ENCODE peak calls at places on chromosomes 2 and 18, in four cellular contexts. P is ovary, E is transverse colon, N is body of pancreas. H is an unnamed sample. For H3K27me3 and H3K4me1, the result is how much of the 10 kb centered on the place peaks cover.

GRCh38 chr2:70035344-70035844 is 51.9 kb upstream of the PCBP1 start:
- DNase-seq in P (no peak), E (no peak), N (no peak), H (no peak)

GRCh38 chr2:227655454-227655853 is 11.2 kb upstream of the SCYGR5 start:
- DNase-seq in P (no peak), E (no peak), N (no peak), H (no peak)

GRCh38 chr2:196160101-196160500 is 11.3 kb downstream of the STK17B start:
- DNase-seq in P (no peak), E (peak), N (no peak), H (no peak)

GRCh38 chr2:501130-501529 is 176.1 kb downstream of the TMEM18 start:
- DNase-seq in P (no peak), E (no peak), N (no peak), H (no peak)

GRCh38 chr18:3062798-3063563 is 50.0 kb upstream of the LPIN2 start:
- DNase-seq in P (peak), E (peak), N (peak), H (peak)

GRCh38 chr2:241925277-241925676 is 55.7 kb downstream of the RTP5 start:
- DNase-seq in P (no peak), E (no peak), N (peak), H (no peak)

GRCh38 chr2:97654791-97655190 is 8.9 kb downstream of the COX5B start:
- DNase-seq in P (no peak), E (no peak), N (no peak), H (no peak)

GRCh38 chr2:153864022-153864421 is 7.7 kb upstream of the GALNT13 start:
- DNase-seq in P (no peak), E (no peak), N (no peak), H (no peak)

GRCh38 chr18:10564975-10565773 is 39.3 kb downstream of the NAPG start:
- DNase-seq in P (no peak), E (no peak), N (no peak), H (no peak)

GRCh38 chr2:220703279-220703678 is 868.8 kb downstream of the EPHA4 start:
- DNase-seq in P (no peak), E (no peak), N (no peak), H (no peak)

GRCh38 chr2:177353084-177353483 is 39.5 kb upstream of the AGPS start:
- DNase-seq in P (no peak), E (no peak), N (no peak), H (no peak)

GRCh38 chr18:23228102-23229051 is 93.1 kb downstream of the CABLES1 start:
- DNase-seq in P (no peak), E (peak), N (no peak), H (no peak)

GRCh38 chr2:218397502-218398436 is 1.9 kb upstream of the CTDSP1 start:
- DNase-seq in P (peak), E (peak), N (peak), H (no peak)

GRCh38 chr18:27244259-27244658 is 59.2 kb upstream of the CHST9 start:
- DNase-seq in P (no peak), E (no peak), N (no peak), H (no peak)

GRCh38 chr18:25650201-25650941 is 298.4 kb upstream of the ZNF521 start:
- DNase-seq in P (no peak), E (no peak), N (no peak), H (no peak)

GRCh38 chr2:204869142-204869823 is 324.0 kb downstream of the PARD3B start:
- DNase-seq in P (no peak), E (no peak), N (no peak), H (no peak)

GRCh38 chr2:218886461-218886947 is 5.9 kb downstream of the WNT10A start:
- DNase-seq in P (peak), E (peak), N (no peak), H (no peak)

GRCh38 chr2:65710356-65710755 is 278.0 kb upstream of the SPRED2 start:
- DNase-seq in P (no peak), E (no peak), N (no peak), H (no peak)

GRCh38 chr2:215451012-215451756 is 15.3 kb upstream of the FN1 start:
- DNase-seq in P (no peak), E (no peak), N (no peak), H (no peak)

GRCh38 chr2:227130636-227131035 is 33.4 kb downstream of the COL4A4 start:
- DNase-seq in P (no peak), E (no peak), N (no peak), H (no peak)

GRCh38 chr18:12470382-12471090 is 62.8 kb downstream of the PRELID3A start:
- DNase-seq in P (no peak), E (no peak), N (no peak), H (no peak)

GRCh38 chr2:181924336-181924735 is 32.8 kb downstream of the ITPRID2 start:
- DNase-seq in P (no peak), E (no peak), N (no peak), H (no peak)

GRCh38 chr18:28114472-28114871 is 62.5 kb downstream of the CDH2 start:
- DNase-seq in P (no peak), E (no peak), N (no peak), H (no peak)

GRCh38 chr18:62839874-62840713 is 124.8 kb downstream of the PHLPP1 start:
- DNase-seq in P (no peak), E (no peak), N (no peak), H (no peak)

GRCh38 chr18:77209587-77209986 is 40.1 kb upstream of the GALR1 start:
- DNase-seq in P (no peak), E (no peak), N (no peak), H (no peak)

GRCh38 chr2:71788601-71789240 is 335.4 kb downstream of the DYSF start:
- DNase-seq in P (no peak), E (no peak), N (no peak), H (no peak)

GRCh38 chr18:51801515-51801914 is 538.5 kb upstream of the DCC start:
- DNase-seq in P (no peak), E (no peak), N (no peak), H (no peak)

GRCh38 chr2:241773511-241774418 is 2.9 kb upstream of the GAL3ST2 start:
- DNase-seq in P (peak), E (peak), N (peak), H (no peak)

GRCh38 chr18:34971313-34971712 is 69.9 kb upstream of the MAPRE2 start:
- DNase-seq in P (no peak), E (no peak), N (no peak), H (no peak)

GRCh38 chr2:101704046-101704466 is 6.5 kb downstream of the MAP4K4 start:
- DNase-seq in P (no peak), E (no peak), N (no peak), H (no peak)

GRCh38 chr2:233075966-233076339 is 15.8 kb downstream of the INPP5D start:
- DNase-seq in P (no peak), E (peak), N (no peak), H (no peak)

GRCh38 chr2:22273853-22274252 is 1111.1 kb upstream of the KLHL29 start:
- DNase-seq in P (no peak), E (no peak), N (no peak), H (no peak)

GRCh38 chr2:218436992-218437391 is 18.1 kb downstream of the VIL1 start:
- DNase-seq in P (no peak), E (no peak), N (no peak), H (no peak)

GRCh38 chr2:122908134-122908533 is 1117.0 kb upstream of the CNTNAP5 start:
- DNase-seq in P (no peak), E (no peak), N (no peak), H (no peak)

GRCh38 chr2:105328281-105329196 is 996 bp downstream of the TGFBRAP1 start:
- DNase-seq in P (peak), E (peak), N (peak), H (no peak)

DNA sequence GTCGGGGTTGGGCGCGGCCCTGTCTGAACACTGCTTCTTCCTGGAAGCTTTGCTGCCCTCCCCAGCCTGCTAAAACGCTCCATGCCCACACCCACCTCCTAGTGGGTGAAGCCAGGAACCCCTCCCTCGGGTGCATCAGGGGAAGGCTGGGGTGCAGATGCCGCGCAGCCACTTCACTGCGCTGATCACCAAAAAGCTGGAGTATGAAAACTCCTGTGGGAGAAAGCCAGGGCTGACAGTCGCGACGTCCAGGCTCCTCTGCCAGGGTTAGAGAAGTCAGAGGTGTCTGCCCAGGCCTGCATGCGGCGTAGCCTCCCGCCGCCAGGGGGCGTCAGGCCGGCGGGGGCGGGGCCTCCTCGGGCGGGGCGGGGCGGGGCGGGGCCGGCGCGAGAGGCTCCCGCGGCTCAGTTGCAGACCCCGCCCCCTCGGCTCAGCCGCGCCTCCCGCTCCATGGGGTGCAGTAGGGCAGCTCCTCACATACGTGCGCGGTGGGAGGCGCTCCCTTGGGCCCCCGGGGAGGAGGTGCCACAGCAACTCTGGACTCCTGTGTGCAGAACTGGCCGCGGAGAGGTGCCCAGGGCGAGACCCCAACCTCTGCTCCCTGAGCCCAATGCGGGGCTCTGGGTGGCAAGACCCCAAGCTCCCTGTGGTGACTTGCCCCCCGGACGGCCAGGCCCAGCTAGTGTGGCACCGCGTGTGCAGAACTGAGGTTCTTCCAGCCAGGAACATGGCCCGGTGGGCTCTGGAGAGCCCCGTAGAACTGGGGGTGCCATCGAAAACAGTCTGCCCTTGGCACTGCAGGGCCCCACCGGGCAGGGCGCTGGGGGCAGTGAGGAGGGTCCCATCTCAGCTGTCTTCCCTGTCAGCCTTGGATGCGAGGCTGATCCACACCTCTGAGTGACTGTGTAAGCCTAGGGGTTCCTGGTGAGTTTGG is 1.8 kb upstream of the RNPEPL1 start:
- DNase-seq in P (peak), E (peak), N (peak), H (peak)
- TF ChIP-seq POLR2A in P (no peak), E (peak), N (peak), H (no peak)

GRCh38 chr18:37260367-37261093 is 305.1 kb downstream of the CELF4 start:
- DNase-seq in P (no peak), E (no peak), N (no peak), H (no peak)

GRCh38 chr18:37259711-37260110 is 305.9 kb downstream of the CELF4 start:
- DNase-seq in P (no peak), E (no peak), N (no peak), H (no peak)

GRCh38 chr18:37254973-37255372 is 310.6 kb downstream of the CELF4 start:
- DNase-seq in P (no peak), E (no peak), N (no peak), H (no peak)

GRCh38 chr18:37258819-37259218 is 306.8 kb downstream of the CELF4 start:
- DNase-seq in P (no peak), E (no peak), N (no peak), H (no peak)

GRCh38 chr18:37258131-37258530 is 307.5 kb downstream of the CELF4 start:
- DNase-seq in P (no peak), E (no peak), N (no peak), H (no peak)
- H3K27me3 ChIP-seq in P (under half), E (half or more), N (under half), H (half or more)

GRCh38 chr18:58908006-58908405 is 43.3 kb downstream of the ZNF532 start:
- DNase-seq in P (no peak), E (no peak), N (no peak), H (no peak)

GRCh38 chr18:58911241-58911640 is 46.6 kb downstream of the ZNF532 start:
- DNase-seq in P (no peak), E (no peak), N (no peak), H (no peak)

GRCh38 chr18:58915006-58915799 is 50.5 kb downstream of the ZNF532 start:
- DNase-seq in P (no peak), E (no peak), N (no peak), H (no peak)

GRCh38 chr18:58909521-58909920 is 44.8 kb downstream of the ZNF532 start:
- DNase-seq in P (no peak), E (no peak), N (no peak), H (no peak)

GRCh38 chr18:58911766-58912165 is 47.1 kb downstream of the ZNF532 start:
- DNase-seq in P (no peak), E (no peak), N (no peak), H (no peak)
- H3K4me1 ChIP-seq in P (under half), E (under half), N (under half), H (under half)

DNA sequence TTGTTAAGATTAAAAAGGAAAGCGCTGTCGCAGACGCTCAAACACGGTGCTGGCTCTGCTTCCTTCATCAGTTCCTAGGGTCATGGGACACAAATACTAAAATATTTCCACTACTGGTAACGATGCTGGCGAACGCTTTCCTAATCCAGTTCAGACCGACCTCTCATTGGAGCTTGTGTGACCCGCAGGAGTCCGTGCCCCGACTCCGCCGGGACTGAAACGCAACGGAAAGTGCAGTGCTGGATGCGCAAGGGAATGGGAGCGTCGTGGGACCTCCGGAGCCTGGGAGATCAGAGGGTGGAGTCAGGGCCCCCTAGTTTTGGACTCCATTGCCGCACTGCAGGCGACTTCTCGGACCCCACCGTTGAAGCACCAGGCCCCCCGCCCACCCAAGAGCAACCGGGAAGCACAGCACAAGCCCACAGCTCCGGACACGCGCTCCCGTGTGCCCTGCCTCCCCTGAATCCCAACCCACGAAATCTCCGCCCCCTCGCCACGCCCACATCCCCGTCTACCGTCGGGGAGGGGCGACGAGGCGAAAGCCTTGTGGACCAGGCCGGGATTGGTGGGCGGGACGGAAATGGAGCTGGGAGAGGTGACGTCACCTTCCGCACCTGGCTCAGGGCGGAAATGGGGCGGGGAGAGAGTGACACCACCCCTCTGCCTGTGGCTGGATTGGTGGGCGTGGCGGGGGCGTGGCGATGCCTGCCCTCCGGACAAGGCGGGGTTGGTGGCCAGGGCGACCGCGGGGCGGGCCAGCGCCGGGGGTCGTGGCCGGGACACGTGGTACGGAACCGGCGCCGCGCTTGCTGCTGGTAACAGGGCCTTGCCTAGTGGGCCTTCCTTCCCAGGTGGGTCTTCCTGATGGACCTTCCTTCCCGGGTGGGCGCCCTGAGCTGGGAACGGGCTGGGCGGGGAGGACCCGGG is at the start of gene CNDP2:
- DNase-seq in P (peak), E (peak), N (peak), H (peak)
- TF ChIP-seq POLR2A in P (peak), E (peak), N (peak), H (peak)

DNA sequence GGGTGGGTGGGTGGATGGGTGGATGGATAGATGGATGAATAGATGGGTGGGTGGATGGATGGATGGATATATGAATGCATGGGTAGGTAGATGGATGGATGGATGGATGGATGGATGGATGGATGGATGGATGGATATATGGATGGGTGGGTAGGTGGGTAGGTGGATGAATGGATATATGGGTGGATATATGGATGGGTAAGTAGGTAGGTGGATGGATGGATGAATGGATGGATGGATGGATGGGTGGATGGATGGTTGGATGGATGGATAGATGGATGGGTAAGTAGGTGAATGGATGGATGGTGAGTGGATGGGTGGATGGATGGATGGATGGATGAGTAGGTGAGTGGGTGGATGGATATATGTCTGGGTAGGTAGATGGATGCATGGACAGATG is 36.1 kb downstream of the MCFD2 start:
- DNase-seq in P (no peak), E (no peak), N (no peak), H (no peak)
- H3K27me3 ChIP-seq in P (under half), E (under half), N (under half), H (under half)

GRCh38 chr2:37649518-37649917 is 21.9 kb downstream of the CDC42EP3 start:
- DNase-seq in P (no peak), E (no peak), N (no peak), H (no peak)

GRCh38 chr2:37650548-37651101 is 20.8 kb downstream of the CDC42EP3 start:
- DNase-seq in P (no peak), E (no peak), N (no peak), H (no peak)

GRCh38 chr2:37645836-37646235 is 25.6 kb downstream of the CDC42EP3 start:
- DNase-seq in P (no peak), E (no peak), N (no peak), H (no peak)

GRCh38 chr2:37647941-37648315 is 23.5 kb downstream of the CDC42EP3 start:
- DNase-seq in P (no peak), E (no peak), N (no peak), H (no peak)

DNA sequence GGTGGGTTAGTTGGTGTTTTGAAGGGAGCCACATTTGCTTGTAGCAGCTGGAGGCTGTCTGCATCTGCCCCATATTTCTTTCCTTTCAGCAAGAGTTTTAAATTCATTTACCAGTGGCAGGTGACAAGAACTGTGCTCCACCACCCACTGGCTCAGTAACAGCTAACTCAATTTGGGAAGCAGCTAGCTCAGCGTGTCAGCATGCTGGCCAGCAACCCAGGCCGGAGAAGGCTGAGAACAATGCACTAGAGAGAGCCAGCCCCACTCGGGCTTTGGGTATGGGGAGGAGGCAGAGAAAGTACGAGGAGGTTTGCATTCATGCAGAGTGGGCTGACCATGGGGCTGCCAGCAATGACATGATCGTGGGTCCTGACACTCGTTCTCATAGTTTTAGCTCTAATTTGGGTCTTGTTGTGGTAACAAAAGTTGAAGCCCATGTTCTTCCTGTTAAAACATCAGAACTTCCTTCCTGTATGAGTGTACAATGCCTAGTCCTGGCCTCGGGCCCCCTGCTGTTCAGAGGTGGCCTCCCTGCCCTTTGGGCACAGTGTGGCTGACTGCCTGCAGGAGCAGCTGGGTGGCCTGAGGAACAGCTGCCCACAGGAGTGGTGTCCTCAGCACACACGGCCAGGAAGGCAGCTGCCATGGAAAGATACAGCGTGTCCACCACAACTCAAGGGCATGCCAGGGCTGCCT is 23.0 kb downstream of the CDC42EP3 start:
- DNase-seq in P (no peak), E (peak), N (no peak), H (no peak)
- H3K4me1 ChIP-seq in P (under half), E (under half), N (under half), H (half or more)

GRCh38 chr2:27042985-27043634 is 8.4 kb upstream of the AGBL5 start:
- DNase-seq in P (no peak), E (peak), N (no peak), H (no peak)
- TF ChIP-seq POLR2A in P (no peak), E (no peak), N (no peak), H (no peak)

GRCh38 chr2:31980674-31981356 is 30.0 kb downstream of the MEMO1 start:
- DNase-seq in P (no peak), E (no peak), N (no peak), H (no peak)
- H3K27me3 ChIP-seq in P (under half), E (under half), N (under half), H (under half)

DNA sequence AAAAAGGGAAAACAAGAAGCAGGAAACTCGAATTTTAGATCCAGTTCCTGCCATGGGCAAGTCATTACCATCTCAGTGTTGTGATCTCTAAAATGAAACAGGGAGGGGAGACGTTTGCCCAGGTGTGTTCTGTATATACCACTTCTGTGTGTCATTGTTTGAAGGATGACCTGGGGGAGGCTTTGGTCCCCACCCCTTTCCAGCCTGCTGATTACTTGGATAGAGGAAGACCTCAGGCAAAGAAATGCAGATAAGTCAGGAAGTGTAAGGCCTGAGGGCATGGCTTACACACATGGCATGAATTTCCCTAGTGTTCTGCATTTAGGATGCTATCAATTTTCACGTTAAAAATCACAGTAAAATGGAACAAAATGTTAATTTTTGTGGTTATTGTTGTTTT is 205.3 kb upstream of the CXCR4 start:
- DNase-seq in P (no peak), E (no peak), N (no peak), H (no peak)
- H3K4me1 ChIP-seq in P (under half), E (under half), N (under half), H (under half)

GRCh38 chr18:41993151-41993550 is 38.1 kb downstream of the PIK3C3 start:
- DNase-seq in P (no peak), E (no peak), N (no peak), H (no peak)
- TF ChIP-seq POLR2A in P (no peak), E (no peak), N (no peak), H (no peak)